ENCODE peak calls at places on chromosomes 13 and 19, in six cellular contexts. A, R, I, P, F and L are unnamed samples.

GRCh38 chr13:34459856-34460255 is 482.2 kb upstream of the NBEA start:
- DNase-seq in P (no peak), A (no peak), I (no peak), F (no peak), R (no peak), L (no peak)

GRCh38 chr19:19551862-19552192 is 13.8 kb downstream of the CILP2 start:
- DNase-seq in F (no peak), A (no peak), I (peak), P (no peak), R (no peak), L (no peak)

GRCh38 chr19:47886010-47886559 is at the start of gene SULT2A1:
- DNase-seq in F (no peak), P (no peak), A (no peak), I (no peak), R (no peak), L (no peak)

GRCh38 chr13:75687145-75687763 is 51.1 kb downstream of the LMO7 start:
- DNase-seq in P (peak), R (no peak), A (no peak), I (peak), F (no peak), L (no peak)

GRCh38 chr19:17606786-17607185 is 51.3 kb downstream of the COLGALT1 start:
- DNase-seq in P (no peak), R (no peak), I (no peak), F (no peak), A (no peak), L (no peak)

GRCh38 chr19:44623080-44623479 is 9.7 kb downstream of the IGSF23 start:
- DNase-seq in F (no peak), P (peak), I (peak), R (no peak), A (no peak), L (no peak)

GRCh38 chr19:20478936-20479335 is 86.6 kb downstream of the ZNF737 start:
- DNase-seq in A (no peak), R (no peak), P (no peak), F (no peak), I (no peak), L (no peak)

GRCh38 chr13:106376411-106377112 is 158.9 kb downstream of the EFNB2 start:
- DNase-seq in A (no peak), F (no peak), I (peak), P (peak), R (peak), L (peak)

GRCh38 chr13:76886292-76887061 is at the start of gene KCTD12:
- DNase-seq in P (peak), R (peak), F (peak), A (peak), I (peak), L (peak)

GRCh38 chr19:17755977-17756670 is 4.8 kb downstream of the FCHO1 start:
- DNase-seq in F (peak), A (peak), P (peak), I (peak), R (no peak), L (peak)

GRCh38 chr19:48490980-48491792 is 20.4 kb downstream of the LMTK3 start:
- DNase-seq in A (peak), P (peak), I (no peak), F (peak), R (no peak), L (peak)

GRCh38 chr13:75637101-75637774 is 1.1 kb downstream of the LMO7 start:
- DNase-seq in I (peak), P (peak), R (no peak), A (no peak), F (no peak), L (peak)

GRCh38 chr13:98868932-98869331 is 108.9 kb downstream of the DOCK9 start:
- DNase-seq in F (no peak), I (no peak), R (no peak), P (no peak), A (no peak), L (no peak)

GRCh38 chr19:45103625-45104319 is 10.8 kb downstream of the PPP1R37 start:
- DNase-seq in I (no peak), P (peak), A (no peak), F (no peak), R (no peak), L (no peak)

GRCh38 chr13:32445461-32445860 is 17.5 kb upstream of the N4BP2L1 start:
- DNase-seq in P (no peak), A (no peak), I (no peak), F (no peak), R (no peak), L (no peak)

GRCh38 chr19:1770866-1771576 is 17.7 kb downstream of the ONECUT3 start:
- DNase-seq in F (no peak), I (no peak), A (no peak), P (no peak), R (no peak), L (no peak)

GRCh38 chr13:109922518-109922917 is 136.1 kb upstream of the IRS2 start:
- DNase-seq in A (no peak), F (no peak), I (no peak), R (no peak), P (no peak), L (no peak)

GRCh38 chr13:39051157-39051556 is 12.9 kb downstream of the NHLRC3 start:
- DNase-seq in A (no peak), F (no peak), P (peak), I (peak), R (no peak), L (no peak)

GRCh38 chr19:38667552-38668205 is 20.2 kb downstream of the ACTN4 start:
- DNase-seq in F (no peak), I (peak), A (no peak), R (no peak), P (peak), L (no peak)

GRCh38 chr13:38697628-38698333 is 10.9 kb downstream of the FREM2 start:
- DNase-seq in I (no peak), A (no peak), R (no peak), F (no peak), P (peak), L (no peak)

GRCh38 chr19:49071860-49072547 is 495 bp downstream of the KCNA7 start:
- DNase-seq in A (no peak), P (peak), R (no peak), F (no peak), I (no peak), L (peak)

GRCh38 chr19:543912-544608 is at the start of gene GZMM:
- DNase-seq in F (peak), A (no peak), I (no peak), P (peak), R (no peak), L (peak)

GRCh38 chr19:31214086-31214485 is 135.2 kb downstream of the TSHZ3 start:
- DNase-seq in P (peak), F (peak), R (peak), A (peak), I (peak), L (peak)

GRCh38 chr13:72141845-72142470 is 275.0 kb upstream of the DACH1 start:
- DNase-seq in P (no peak), I (peak), A (peak), R (no peak), F (no peak), L (no peak)

GRCh38 chr13:41716236-41716635 is 244.7 kb downstream of the VWA8 start:
- DNase-seq in P (no peak), R (no peak), F (no peak), A (no peak), I (no peak), L (no peak)

GRCh38 chr13:64697226-64697625 is 2532.9 kb downstream of the PCDH9 start:
- DNase-seq in I (no peak), P (no peak), A (no peak), R (no peak), F (no peak), L (no peak)

GRCh38 chr19:4671182-4671851 is 1.2 kb upstream of the MYDGF start:
- DNase-seq in F (no peak), I (no peak), R (no peak), P (no peak), A (no peak), L (no peak)

GRCh38 chr13:29436291-29436690 is 159.2 kb downstream of the SLC7A1 start:
- DNase-seq in I (peak), P (no peak), A (no peak), F (no peak), R (peak), L (no peak)

GRCh38 chr13:61880576-61881283 is 465.1 kb upstream of the PCDH20 start:
- DNase-seq in R (no peak), I (peak), F (no peak), A (no peak), P (peak), L (peak)

GRCh38 chr19:4443188-4443587 is 14.4 kb downstream of the UBXN6 start:
- DNase-seq in I (no peak), P (no peak), A (no peak), F (no peak), R (no peak), L (no peak)

GRCh38 chr19:13033244-13033643 is 38.0 kb downstream of the NFIX start:
- DNase-seq in I (no peak), A (no peak), F (no peak), P (no peak), R (no peak), L (no peak)
- TF ChIP-seq CTCF in I (peak), A (no peak), F (no peak), P (peak), R (no peak), L (no peak)

GRCh38 chr13:102395174-102395573 is 6.7 kb downstream of the FGF14 start:
- DNase-seq in A (no peak), I (no peak), P (no peak), F (no peak), R (no peak), L (no peak)

GRCh38 chr13:102392810-102393209 is 9.0 kb downstream of the FGF14 start:
- DNase-seq in A (no peak), P (no peak), F (no peak), I (no peak), R (no peak), L (peak)

GRCh38 chr13:102399791-102400618 is 1.8 kb downstream of the FGF14 start:
- DNase-seq in P (peak), I (no peak), R (no peak), A (no peak), F (peak), L (peak)

GRCh38 chr13:102395939-102396338 is 5.9 kb downstream of the FGF14 start:
- DNase-seq in A (no peak), P (no peak), R (no peak), F (no peak), I (no peak), L (no peak)

GRCh38 chr13:102394158-102395053 is 7.4 kb downstream of the FGF14 start:
- DNase-seq in F (peak), P (peak), R (peak), I (peak), A (peak), L (peak)
- TF ChIP-seq CTCF in F (peak), P (peak), R (no peak), I (peak), A (no peak), L (no peak)

GRCh38 chr19:51341066-51341465 is 873 bp downstream of the VSIG10L start:
- DNase-seq in I (no peak), P (no peak), R (no peak), F (no peak), A (no peak), L (no peak)

GRCh38 chr19:51339313-51339686 is 2.6 kb downstream of the VSIG10L start:
- DNase-seq in I (no peak), A (no peak), F (no peak), R (no peak), P (no peak), L (no peak)

GRCh38 chr19:51337861-51338562 is 3.9 kb downstream of the VSIG10L start:
- DNase-seq in F (no peak), P (no peak), I (no peak), A (no peak), R (no peak), L (no peak)

GRCh38 chr19:51338563-51339312 is 3.2 kb downstream of the VSIG10L start:
- DNase-seq in I (peak), R (peak), P (peak), A (peak), F (peak), L (peak)

GRCh38 chr19:51339687-51340656 is 2.0 kb downstream of the VSIG10L start:
- DNase-seq in F (peak), A (peak), P (peak), R (peak), I (peak), L (peak)
- TF ChIP-seq CTCF in F (peak), A (peak), P (no peak), R (peak), I (no peak), L (peak)

DNA sequence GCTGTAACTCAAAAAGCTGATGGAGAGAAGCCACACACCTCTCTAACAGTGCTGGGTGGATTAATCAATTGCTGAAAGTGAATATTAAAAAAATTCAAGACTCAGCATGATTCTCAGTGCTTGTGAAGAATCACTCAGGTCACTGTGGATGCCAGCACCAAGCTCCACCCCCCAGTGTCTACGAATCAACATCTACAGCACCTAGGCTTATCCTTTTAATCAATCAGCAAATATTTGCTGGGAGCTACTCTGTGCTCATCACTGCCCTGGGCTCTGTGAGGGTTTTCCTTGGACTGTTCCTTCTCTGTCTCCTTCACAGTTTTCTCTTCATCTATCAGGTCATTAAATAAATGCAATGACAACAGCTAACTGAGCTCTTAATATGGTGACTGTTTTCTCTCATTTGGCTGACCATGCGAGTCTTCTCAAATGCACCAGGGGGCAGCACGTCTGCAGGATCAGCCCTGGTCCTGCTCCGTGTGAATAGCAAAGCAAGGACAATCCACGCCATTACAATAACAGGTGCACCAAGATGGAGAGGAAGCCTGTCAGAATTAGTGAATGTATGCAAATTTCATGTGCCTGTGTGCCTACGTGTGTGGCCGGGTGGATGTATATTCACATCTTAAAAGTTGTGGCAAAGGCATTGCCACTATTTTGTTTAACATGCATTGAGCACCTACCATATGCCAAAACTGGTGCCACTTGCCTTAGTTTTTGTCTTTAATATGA is 14.6 kb upstream of the C13orf42 start:
- DNase-seq in F (peak), I (peak), A (peak), P (peak), R (peak), L (peak)
- TF ChIP-seq CTCF in F (peak), I (peak), A (peak), P (peak), R (peak), L (peak)